ENCODE peak calls at places on chromosomes 5 and 9, in seven cellular contexts. One of them, this sample, is unnamed.

GRCh38 chr9:134303601-134304000 is 22.7 kb upstream of the RXRA start:
- DNase-seq in neural crest cell: no peak
- DNase-seq in stimulated activated naive B cell treated with anti-CD40 and anti-IgM and Interleukin-4, amounts not matched to agents 10 μg/mL and 1 μg/mL and 100 μg/mL, for 72 hours: no peak
- DNase-seq in AG09309: no peak
- DNase-seq in cardiac muscle cell: no peak
- DNase-seq in stimulated activated CD4-positive, alpha-beta T cell treated with anti-CD3 and anti-CD28 coated beads, Interleukin-2, amount 100 ng/mL, for 24 hours: no peak
- DNase-seq in activated naive CD4-positive, alpha-beta T cell: no peak
- DNase-seq in this sample: no peak

GRCh38 chr5:147483197-147483790 is 26.6 kb downstream of the DPYSL3 start:
- DNase-seq in stimulated activated CD4-positive, alpha-beta T cell treated with anti-CD3 and anti-CD28 coated beads, Interleukin-2, amount 100 ng/mL, for 24 hours: no peak
- DNase-seq in cardiac muscle cell: no peak
- DNase-seq in AG09309: no peak
- DNase-seq in stimulated activated naive B cell treated with anti-CD40 and anti-IgM and Interleukin-4, amounts not matched to agents 10 μg/mL and 1 μg/mL and 100 μg/mL, for 72 hours: no peak
- DNase-seq in neural crest cell: no peak
- DNase-seq in activated naive CD4-positive, alpha-beta T cell: no peak
- DNase-seq in this sample: peak

GRCh38 chr9:30258079-30258478 is 2126.4 kb upstream of the ACO1 start:
- DNase-seq in stimulated activated CD4-positive, alpha-beta T cell treated with anti-CD3 and anti-CD28 coated beads, Interleukin-2, amount 100 ng/mL, for 24 hours: no peak
- DNase-seq in neural crest cell: no peak
- DNase-seq in cardiac muscle cell: no peak
- DNase-seq in stimulated activated naive B cell treated with anti-CD40 and anti-IgM and Interleukin-4, amounts not matched to agents 10 μg/mL and 1 μg/mL and 100 μg/mL, for 72 hours: no peak
- DNase-seq in activated naive CD4-positive, alpha-beta T cell: no peak
- DNase-seq in AG09309: no peak
- DNase-seq in this sample: no peak

GRCh38 chr5:124996023-124996763 is 249.8 kb upstream of the ZNF608 start:
- DNase-seq in stimulated activated naive B cell treated with anti-CD40 and anti-IgM and Interleukin-4, amounts not matched to agents 10 μg/mL and 1 μg/mL and 100 μg/mL, for 72 hours: no peak
- DNase-seq in AG09309: no peak
- DNase-seq in activated naive CD4-positive, alpha-beta T cell: no peak
- DNase-seq in stimulated activated CD4-positive, alpha-beta T cell treated with anti-CD3 and anti-CD28 coated beads, Interleukin-2, amount 100 ng/mL, for 24 hours: no peak
- DNase-seq in cardiac muscle cell: peak
- DNase-seq in neural crest cell: no peak
- DNase-seq in this sample: no peak

GRCh38 chr9:89943309-89943708 is 338.5 kb downstream of the GADD45G start:
- DNase-seq in stimulated activated naive B cell treated with anti-CD40 and anti-IgM and Interleukin-4, amounts not matched to agents 10 μg/mL and 1 μg/mL and 100 μg/mL, for 72 hours: no peak
- DNase-seq in cardiac muscle cell: no peak
- DNase-seq in neural crest cell: no peak
- DNase-seq in AG09309: no peak
- DNase-seq in stimulated activated CD4-positive, alpha-beta T cell treated with anti-CD3 and anti-CD28 coated beads, Interleukin-2, amount 100 ng/mL, for 24 hours: no peak
- DNase-seq in activated naive CD4-positive, alpha-beta T cell: no peak
- DNase-seq in this sample: no peak

GRCh38 chr5:74017786-74018211 is 391.8 kb downstream of the ARHGEF28 start:
- DNase-seq in stimulated activated CD4-positive, alpha-beta T cell treated with anti-CD3 and anti-CD28 coated beads, Interleukin-2, amount 100 ng/mL, for 24 hours: no peak
- DNase-seq in neural crest cell: no peak
- DNase-seq in stimulated activated naive B cell treated with anti-CD40 and anti-IgM and Interleukin-4, amounts not matched to agents 10 μg/mL and 1 μg/mL and 100 μg/mL, for 72 hours: no peak
- DNase-seq in AG09309: peak
- DNase-seq in activated naive CD4-positive, alpha-beta T cell: no peak
- DNase-seq in cardiac muscle cell: peak
- DNase-seq in this sample: peak

GRCh38 chr5:170611446-170612088 is 107.7 kb downstream of the KCNIP1 start:
- DNase-seq in stimulated activated naive B cell treated with anti-CD40 and anti-IgM and Interleukin-4, amounts not matched to agents 10 μg/mL and 1 μg/mL and 100 μg/mL, for 72 hours: no peak
- DNase-seq in activated naive CD4-positive, alpha-beta T cell: no peak
- DNase-seq in neural crest cell: no peak
- DNase-seq in cardiac muscle cell: peak
- DNase-seq in stimulated activated CD4-positive, alpha-beta T cell treated with anti-CD3 and anti-CD28 coated beads, Interleukin-2, amount 100 ng/mL, for 24 hours: no peak
- DNase-seq in AG09309: no peak
- DNase-seq in this sample: no peak

GRCh38 chr5:145917288-145917687 is 19.1 kb upstream of the SH3RF2 start:
- DNase-seq in neural crest cell: no peak
- DNase-seq in AG09309: no peak
- DNase-seq in cardiac muscle cell: no peak
- DNase-seq in stimulated activated CD4-positive, alpha-beta T cell treated with anti-CD3 and anti-CD28 coated beads, Interleukin-2, amount 100 ng/mL, for 24 hours: no peak
- DNase-seq in stimulated activated naive B cell treated with anti-CD40 and anti-IgM and Interleukin-4, amounts not matched to agents 10 μg/mL and 1 μg/mL and 100 μg/mL, for 72 hours: no peak
- DNase-seq in activated naive CD4-positive, alpha-beta T cell: no peak
- DNase-seq in this sample: no peak

GRCh38 chr5:86979801-86980510 is 287.7 kb upstream of the RASA1 start:
- DNase-seq in stimulated activated naive B cell treated with anti-CD40 and anti-IgM and Interleukin-4, amounts not matched to agents 10 μg/mL and 1 μg/mL and 100 μg/mL, for 72 hours: no peak
- DNase-seq in AG09309: peak
- DNase-seq in activated naive CD4-positive, alpha-beta T cell: no peak
- DNase-seq in neural crest cell: no peak
- DNase-seq in cardiac muscle cell: peak
- DNase-seq in stimulated activated CD4-positive, alpha-beta T cell treated with anti-CD3 and anti-CD28 coated beads, Interleukin-2, amount 100 ng/mL, for 24 hours: no peak
- DNase-seq in this sample: no peak

GRCh38 chr9:112784020-112784788 is 33.6 kb downstream of the SNX30 start:
- DNase-seq in activated naive CD4-positive, alpha-beta T cell: no peak
- DNase-seq in AG09309: no peak
- DNase-seq in stimulated activated naive B cell treated with anti-CD40 and anti-IgM and Interleukin-4, amounts not matched to agents 10 μg/mL and 1 μg/mL and 100 μg/mL, for 72 hours: no peak
- DNase-seq in cardiac muscle cell: peak
- DNase-seq in stimulated activated CD4-positive, alpha-beta T cell treated with anti-CD3 and anti-CD28 coated beads, Interleukin-2, amount 100 ng/mL, for 24 hours: no peak
- DNase-seq in neural crest cell: peak
- DNase-seq in this sample: no peak

GRCh38 chr9:110186254-110186653 is 21.7 kb downstream of the C9orf152 start:
- DNase-seq in stimulated activated CD4-positive, alpha-beta T cell treated with anti-CD3 and anti-CD28 coated beads, Interleukin-2, amount 100 ng/mL, for 24 hours: no peak
- DNase-seq in stimulated activated naive B cell treated with anti-CD40 and anti-IgM and Interleukin-4, amounts not matched to agents 10 μg/mL and 1 μg/mL and 100 μg/mL, for 72 hours: no peak
- DNase-seq in activated naive CD4-positive, alpha-beta T cell: no peak
- DNase-seq in AG09309: no peak
- DNase-seq in cardiac muscle cell: no peak
- DNase-seq in neural crest cell: no peak
- DNase-seq in this sample: no peak

GRCh38 chr9:127340721-127341120 is 56.2 kb upstream of the SLC2A8 start:
- DNase-seq in neural crest cell: no peak
- DNase-seq in cardiac muscle cell: peak
- DNase-seq in stimulated activated CD4-positive, alpha-beta T cell treated with anti-CD3 and anti-CD28 coated beads, Interleukin-2, amount 100 ng/mL, for 24 hours: no peak
- DNase-seq in AG09309: no peak
- DNase-seq in activated naive CD4-positive, alpha-beta T cell: no peak
- DNase-seq in stimulated activated naive B cell treated with anti-CD40 and anti-IgM and Interleukin-4, amounts not matched to agents 10 μg/mL and 1 μg/mL and 100 μg/mL, for 72 hours: no peak
- DNase-seq in this sample: no peak

This sample was measured in NCI-H1930.